ENCODE peak calls at places on chromosomes 6 and 20, in six cellular contexts. E is type B pancreatic cell, Y is GM12878, L is mammary epithelial cell, S is KBM-7, P is B cell. V is an unnamed sample.

GRCh38 chr6:37006793-37007339 is 1.4 kb downstream of the FGD2 start:
- DNase-seq in E (no peak), Y (no peak), L (no peak), S (no peak), P (no peak), V (no peak)

GRCh38 chr6:146999766-147000165 is 204.5 kb upstream of the STXBP5 start:
- DNase-seq in E (no peak), Y (no peak), L (no peak), S (no peak), P (no peak), V (no peak)

GRCh38 chr6:2999005-2999620 is 581 bp upstream of the NQO2 start:
- DNase-seq in E (no peak), Y (no peak), L (peak; percentile 89), S (peak; percentile 80), P (no peak), V (no peak)

GRCh38 chr20:41425180-41425884 is 58.7 kb upstream of the EMILIN3 start:
- DNase-seq in E (no peak), Y (no peak), L (no peak), S (peak; percentile 30), P (no peak), V (no peak)

GRCh38 chr6:110509617-110510231 is 33.3 kb upstream of the SLC22A16 start:
- DNase-seq in E (no peak), Y (no peak), L (peak; percentile 94), S (peak; percentile 84), P (no peak), V (no peak)

GRCh38 chr20:63536997-63537524 is at the start of gene PTK6:
- DNase-seq in E (no peak), Y (no peak), L (no peak), S (no peak), P (peak; percentile 79), V (no peak)

GRCh38 chr6:33314515-33314942 is 651 bp upstream of the TAPBP start:
- DNase-seq in E (no peak), Y (no peak), L (peak; percentile 90), S (peak; percentile 67), P (peak; percentile 77), V (no peak)

GRCh38 chr6:129863664-129864063 is 2.5 kb upstream of the TMEM244 start:
- DNase-seq in E (no peak), Y (no peak), L (peak; percentile 88), S (no peak), P (no peak), V (no peak)

GRCh38 chr6:56902551-56903464 is 52.1 kb upstream of the BEND6 start:
- DNase-seq in E (no peak), Y (no peak), L (peak; percentile 31), S (peak; percentile 57), P (peak; percentile 33), V (no peak)

GRCh38 chr6:53244958-53245357 is 96.3 kb upstream of the GCM1 start:
- DNase-seq in E (no peak), Y (peak; percentile 72), L (no peak), S (peak; percentile 91), P (peak; percentile 76), V (no peak)

GRCh38 chr20:32737371-32738223 is 5.7 kb downstream of the COMMD7 start:
- DNase-seq in E (no peak), Y (no peak), L (peak; percentile 54), S (no peak), P (no peak), V (no peak)

GRCh38 chr20:53001502-53002301 is 29.5 kb downstream of the TSHZ2 start:
- DNase-seq in E (no peak), Y (peak; percentile 55), L (peak; percentile 49), S (no peak), P (no peak), V (no peak)

GRCh38 chr20:37344506-37345338 is 1.2 kb upstream of the SRC start:
- DNase-seq in E (no peak), Y (no peak), L (peak; percentile 67), S (no peak), P (peak; percentile 10), V (no peak)

GRCh38 chr6:149318581-149319286 is 1.2 kb downstream of the TAB2 start:
- DNase-seq in E (no peak), Y (no peak), L (peak; percentile 25), S (peak; percentile 39), P (peak; percentile 25), V (no peak)

GRCh38 chr6:158143700-158144099 is 24.4 kb downstream of the SERAC1 start:
- DNase-seq in E (no peak), Y (no peak), L (peak; percentile 19), S (peak; percentile 44), P (no peak), V (no peak)

GRCh38 chr6:72554203-72554564 is 67.7 kb upstream of the KCNQ5 start:
- DNase-seq in E (no peak), Y (no peak), L (peak; percentile 79), S (no peak), P (no peak), V (no peak)

GRCh38 chr6:11212625-11213024 is 19.8 kb downstream of the NEDD9 start:
- DNase-seq in E (no peak), Y (no peak), L (peak; percentile 67), S (no peak), P (no peak), V (no peak)

GRCh38 chr6:151900897-151901485 is 93.5 kb downstream of the ESR1 start:
- DNase-seq in E (no peak), Y (no peak), L (no peak), S (no peak), P (no peak), V (no peak)

GRCh38 chr20:3228750-3229032 is 10.3 kb downstream of the SLC4A11 start:
- DNase-seq in E (no peak), Y (no peak), L (no peak), S (no peak), P (no peak), V (no peak)

GRCh38 chr6:158379336-158379735 is 67.1 kb downstream of the TULP4 start:
- DNase-seq in E (no peak), Y (no peak), L (peak; percentile 69), S (no peak), P (no peak), V (no peak)

GRCh38 chr6:131960371-131961133 is 9.4 kb upstream of the CCN2 start:
- DNase-seq in E (no peak), Y (no peak), L (no peak), S (no peak), P (no peak), V (no peak)

GRCh38 chr6:33697845-33698244 is 13.7 kb downstream of the UQCC2 start:
- DNase-seq in E (no peak), Y (no peak), L (no peak), S (no peak), P (no peak), V (no peak)

GRCh38 chr6:24520929-24521546 is 26.3 kb downstream of the ALDH5A1 start:
- DNase-seq in E (no peak), Y (no peak), L (peak; percentile 8), S (peak; percentile 40), P (peak; percentile 43), V (no peak)

GRCh38 chr6:79117752-79118151 is 39.7 kb upstream of the PHIP start:
- DNase-seq in E (no peak), Y (no peak), L (peak; percentile 41), S (no peak), P (no peak), V (no peak)

GRCh38 chr6:150867117-150867516 is 1.6 kb downstream of the MTHFD1L start:
- DNase-seq in E (no peak), Y (no peak), L (no peak), S (no peak), P (no peak), V (no peak)

GRCh38 chr6:69729870-69730449 is 66.8 kb downstream of the LMBRD1 start:
- DNase-seq in E (no peak), Y (no peak), L (no peak), S (peak; percentile 20), P (no peak), V (no peak)

GRCh38 chr20:24825591-24825990 is 123.5 kb upstream of the CST7 start:
- DNase-seq in E (peak; percentile 42), Y (no peak), L (no peak), S (no peak), P (no peak), V (no peak)

GRCh38 chr6:69901361-69901760 is 35.0 kb downstream of the COL19A1 start:
- DNase-seq in E (no peak), Y (no peak), L (no peak), S (no peak), P (no peak), V (no peak)

GRCh38 chr6:166025149-166025898 is 142.3 kb downstream of the TBXT start:
- DNase-seq in E (no peak), Y (no peak), L (no peak), S (no peak), P (no peak), V (no peak)

GRCh38 chr20:36848078-36848660 is 27.8 kb upstream of the TLDC2 start:
- DNase-seq in E (no peak), Y (no peak), L (no peak), S (no peak), P (no peak), V (no peak)

GRCh38 chr6:21070620-21071019 is 522.9 kb upstream of the SOX4 start:
- DNase-seq in E (no peak), Y (no peak), L (no peak), S (no peak), P (no peak), V (no peak)

GRCh38 chr20:44576297-44576696 is 6.1 kb upstream of the PKIG start:
- DNase-seq in E (no peak), Y (no peak), L (no peak), S (peak; percentile 76), P (peak; percentile 52), V (no peak)